ENCODE peak calls at places on chromosomes 2 and 18, in six cellular contexts. One of them, this sample, is unnamed.

GRCh38 chr18:80245781-80246655 is 1.3 kb downstream of the PARD6G start:
- DNase-seq in body of pancreas: no peak
- DNase-seq in left ventricle myocardium inferior: no peak
- DNase-seq in uterus: peak; percentile 35
- DNase-seq in mucosa of descending colon: no peak
- DNase-seq in cardiac muscle cell: no peak
- DNase-seq in this sample: peak; percentile 8

GRCh38 chr18:13564579-13564978 is 161.8 kb downstream of the FAM210A start:
- DNase-seq in left ventricle myocardium inferior: peak; percentile 70
- DNase-seq in mucosa of descending colon: no peak
- DNase-seq in uterus: no peak
- DNase-seq in cardiac muscle cell: no peak
- DNase-seq in body of pancreas: no peak
- DNase-seq in this sample: no peak

GRCh38 chr2:227206406-227206805 is 42.0 kb downstream of the COL4A3 start:
- DNase-seq in left ventricle myocardium inferior: no peak
- DNase-seq in uterus: no peak
- DNase-seq in mucosa of descending colon: no peak
- DNase-seq in body of pancreas: no peak
- DNase-seq in cardiac muscle cell: no peak
- DNase-seq in this sample: no peak

GRCh38 chr2:171652411-171652775 is 34.9 kb upstream of the DYNC1I2 start:
- DNase-seq in left ventricle myocardium inferior: no peak
- DNase-seq in body of pancreas: no peak
- DNase-seq in mucosa of descending colon: no peak
- DNase-seq in cardiac muscle cell: no peak
- DNase-seq in uterus: no peak
- DNase-seq in this sample: no peak

GRCh38 chr2:160062283-160063005 is at the start of gene PLA2R1:
- DNase-seq in body of pancreas: peak; percentile 40
- DNase-seq in cardiac muscle cell: peak; percentile 59
- DNase-seq in left ventricle myocardium inferior: peak; percentile 52
- DNase-seq in uterus: peak; percentile 74
- DNase-seq in mucosa of descending colon: peak; percentile 73
- DNase-seq in this sample: peak; percentile 76

GRCh38 chr2:10003206-10004125 is 39.9 kb upstream of the KLF11 start:
- DNase-seq in body of pancreas: no peak
- DNase-seq in uterus: no peak
- DNase-seq in left ventricle myocardium inferior: no peak
- DNase-seq in cardiac muscle cell: no peak
- DNase-seq in mucosa of descending colon: peak; percentile 11
- DNase-seq in this sample: no peak

GRCh38 chr2:150472122-150472899 is 15.2 kb downstream of the RND3 start:
- DNase-seq in uterus: peak; percentile 35
- DNase-seq in body of pancreas: peak; percentile 33
- DNase-seq in left ventricle myocardium inferior: peak; percentile 51
- DNase-seq in mucosa of descending colon: peak; percentile 71
- DNase-seq in cardiac muscle cell: peak; percentile 70
- DNase-seq in this sample: peak; percentile 97

GRCh38 chr2:103365071-103365470 is 603.2 kb downstream of the TMEM182 start:
- DNase-seq in mucosa of descending colon: no peak
- DNase-seq in body of pancreas: no peak
- DNase-seq in cardiac muscle cell: no peak
- DNase-seq in left ventricle myocardium inferior: no peak
- DNase-seq in uterus: no peak
- DNase-seq in this sample: no peak

GRCh38 chr2:148338544-148338943 is 306.0 kb upstream of the EPC2 start:
- DNase-seq in left ventricle myocardium inferior: no peak
- DNase-seq in mucosa of descending colon: no peak
- DNase-seq in uterus: no peak
- DNase-seq in cardiac muscle cell: peak; percentile 47
- DNase-seq in body of pancreas: no peak
- DNase-seq in this sample: no peak

GRCh38 chr18:27583021-27583420 is 397.9 kb upstream of the CHST9 start:
- DNase-seq in mucosa of descending colon: no peak
- DNase-seq in left ventricle myocardium inferior: no peak
- DNase-seq in body of pancreas: no peak
- DNase-seq in uterus: no peak
- DNase-seq in cardiac muscle cell: peak; percentile 76
- DNase-seq in this sample: no peak

GRCh38 chr18:1663879-1664705 is 759.4 kb downstream of the ADCYAP1 start:
- DNase-seq in left ventricle myocardium inferior: peak; percentile 43
- DNase-seq in body of pancreas: peak; percentile 65
- DNase-seq in cardiac muscle cell: peak; percentile 45
- DNase-seq in uterus: peak; percentile 13
- DNase-seq in mucosa of descending colon: peak; percentile 43
- DNase-seq in this sample: peak; percentile 11

GRCh38 chr2:173079968-173080860 is 4.6 kb downstream of the MAP3K20 start:
- DNase-seq in mucosa of descending colon: no peak
- DNase-seq in body of pancreas: no peak
- DNase-seq in left ventricle myocardium inferior: no peak
- DNase-seq in uterus: no peak
- DNase-seq in cardiac muscle cell: peak; percentile 74
- DNase-seq in this sample: peak; percentile 14

DNA sequence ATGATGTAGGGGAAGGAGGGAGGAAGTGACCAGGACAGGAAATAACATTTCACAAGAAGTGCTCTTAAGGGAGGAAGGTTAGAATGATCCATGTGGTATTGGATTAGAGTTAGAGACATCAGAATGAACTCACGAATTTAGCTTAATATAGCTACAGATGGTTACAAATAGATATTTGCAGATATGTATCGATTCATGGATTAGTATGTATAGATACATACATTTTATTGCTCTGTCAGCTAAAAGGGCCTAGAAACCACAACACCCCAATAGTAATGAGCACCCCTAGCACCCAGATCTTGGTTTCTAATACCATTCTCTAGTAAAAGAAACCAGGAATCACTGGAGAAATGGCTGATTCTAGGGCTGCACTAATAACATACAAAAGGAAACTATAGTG is 59.6 kb upstream of the LTBP1 start:
- DNase-seq in mucosa of descending colon: no peak
- DNase-seq in cardiac muscle cell: no peak
- DNase-seq in uterus: no peak
- DNase-seq in body of pancreas: no peak
- DNase-seq in left ventricle myocardium inferior: no peak
- DNase-seq in this sample: no peak
- H3K9me3 ChIP-seq in mucosa of descending colon: peaks cover 4% of the 10 kb centered on the region
- H3K9me3 ChIP-seq in cardiac muscle cell: no peaks in the 10 kb centered on the region
- H3K9me3 ChIP-seq in uterus: no peaks in the 10 kb centered on the region
- H3K9me3 ChIP-seq in body of pancreas: no peaks in the 10 kb centered on the region
- H3K9me3 ChIP-seq in left ventricle myocardium inferior: peaks cover 31% of the 10 kb centered on the region
- H3K9me3 ChIP-seq in this sample: no peaks in the 10 kb centered on the region

GRCh38 chr2:237536617-237537016 is 29.8 kb upstream of the PRLH start:
- DNase-seq in body of pancreas: no peak
- DNase-seq in cardiac muscle cell: no peak
- DNase-seq in left ventricle myocardium inferior: no peak
- DNase-seq in uterus: no peak
- DNase-seq in mucosa of descending colon: no peak
- DNase-seq in this sample: no peak
- H3K9me3 ChIP-seq in body of pancreas: no peaks in the 10 kb centered on the region
- H3K9me3 ChIP-seq in cardiac muscle cell: no peaks in the 10 kb centered on the region
- H3K9me3 ChIP-seq in left ventricle myocardium inferior: no peaks in the 10 kb centered on the region
- H3K9me3 ChIP-seq in uterus: no peaks in the 10 kb centered on the region
- H3K9me3 ChIP-seq in mucosa of descending colon: no peaks in the 10 kb centered on the region
- H3K9me3 ChIP-seq in this sample: no peaks in the 10 kb centered on the region

GRCh38 chr18:78849458-78849857 is 130.2 kb upstream of the SALL3 start:
- DNase-seq in left ventricle myocardium inferior: no peak
- DNase-seq in uterus: no peak
- DNase-seq in cardiac muscle cell: no peak
- DNase-seq in body of pancreas: no peak
- DNase-seq in mucosa of descending colon: no peak
- DNase-seq in this sample: no peak
- H3K9me3 ChIP-seq in left ventricle myocardium inferior: peaks cover 31% of the 10 kb centered on the region
- H3K9me3 ChIP-seq in uterus: no peaks in the 10 kb centered on the region
- H3K9me3 ChIP-seq in cardiac muscle cell: peaks cover 3% of the 10 kb centered on the region
- H3K9me3 ChIP-seq in body of pancreas: no peaks in the 10 kb centered on the region
- H3K9me3 ChIP-seq in mucosa of descending colon: peaks cover 5% of the 10 kb centered on the region
- H3K9me3 ChIP-seq in this sample: no peaks in the 10 kb centered on the region

DNA sequence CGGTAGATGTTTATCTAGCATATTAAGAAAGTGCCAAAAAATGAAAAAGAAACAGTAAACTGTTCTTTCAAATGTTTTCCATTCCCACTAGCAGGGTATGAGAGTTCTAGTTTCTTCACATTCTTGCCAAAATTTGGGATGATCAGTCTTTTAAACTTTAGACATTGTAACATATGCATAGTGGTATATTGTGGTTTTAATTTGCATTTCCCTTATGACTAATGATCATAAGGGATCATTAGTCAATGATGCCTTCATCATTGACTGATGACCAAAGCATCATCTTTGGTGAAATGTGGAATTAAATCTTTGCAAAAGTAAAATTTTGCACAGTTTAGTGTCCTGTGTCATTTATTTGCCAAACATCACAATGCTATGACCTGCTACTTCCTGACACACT is 59.0 kb upstream of the SLC1A4 start:
- DNase-seq in left ventricle myocardium inferior: no peak
- DNase-seq in body of pancreas: no peak
- DNase-seq in uterus: no peak
- DNase-seq in mucosa of descending colon: no peak
- DNase-seq in cardiac muscle cell: no peak
- DNase-seq in this sample: no peak
- H3K9me3 ChIP-seq in left ventricle myocardium inferior: peaks cover 5% of the 10 kb centered on the region
- H3K9me3 ChIP-seq in body of pancreas: no peaks in the 10 kb centered on the region
- H3K9me3 ChIP-seq in uterus: no peaks in the 10 kb centered on the region
- H3K9me3 ChIP-seq in mucosa of descending colon: no peaks in the 10 kb centered on the region
- H3K9me3 ChIP-seq in cardiac muscle cell: no peaks in the 10 kb centered on the region
- H3K9me3 ChIP-seq in this sample: no peaks in the 10 kb centered on the region

GRCh38 chr2:4151521-4151920 is 448.1 kb downstream of the DCDC2C start:
- DNase-seq in left ventricle myocardium inferior: no peak
- DNase-seq in uterus: no peak
- DNase-seq in cardiac muscle cell: no peak
- DNase-seq in mucosa of descending colon: no peak
- DNase-seq in body of pancreas: no peak
- DNase-seq in this sample: no peak

GRCh38 chr2:4152051-4152450 is 448.7 kb downstream of the DCDC2C start:
- DNase-seq in uterus: no peak
- DNase-seq in cardiac muscle cell: no peak
- DNase-seq in body of pancreas: no peak
- DNase-seq in left ventricle myocardium inferior: no peak
- DNase-seq in mucosa of descending colon: no peak
- DNase-seq in this sample: no peak
- H3K9me3 ChIP-seq in uterus: no peaks in the 10 kb centered on the region
- H3K9me3 ChIP-seq in cardiac muscle cell: no peaks in the 10 kb centered on the region
- H3K9me3 ChIP-seq in body of pancreas: no peaks in the 10 kb centered on the region
- H3K9me3 ChIP-seq in left ventricle myocardium inferior: peaks cover 18% of the 10 kb centered on the region
- H3K9me3 ChIP-seq in mucosa of descending colon: peaks cover 58% of the 10 kb centered on the region
- H3K9me3 ChIP-seq in this sample: peaks cover 2% of the 10 kb centered on the region

GRCh38 chr18:14961991-14962390 is 214.0 kb downstream of the ANKRD30B start:
- DNase-seq in mucosa of descending colon: no peak
- DNase-seq in left ventricle myocardium inferior: no peak
- DNase-seq in cardiac muscle cell: no peak
- DNase-seq in body of pancreas: no peak
- DNase-seq in uterus: no peak
- DNase-seq in this sample: no peak
- H3K9me3 ChIP-seq in mucosa of descending colon: no peaks in the 10 kb centered on the region
- H3K9me3 ChIP-seq in left ventricle myocardium inferior: no peaks in the 10 kb centered on the region
- H3K9me3 ChIP-seq in cardiac muscle cell: no peaks in the 10 kb centered on the region
- H3K9me3 ChIP-seq in body of pancreas: no peaks in the 10 kb centered on the region
- H3K9me3 ChIP-seq in uterus: no peaks in the 10 kb centered on the region
- H3K9me3 ChIP-seq in this sample: no peaks in the 10 kb centered on the region

GRCh38 chr18:14933049-14933851 is 185.3 kb downstream of the ANKRD30B start:
- DNase-seq in uterus: no peak
- DNase-seq in left ventricle myocardium inferior: no peak
- DNase-seq in body of pancreas: no peak
- DNase-seq in mucosa of descending colon: no peak
- DNase-seq in cardiac muscle cell: no peak
- DNase-seq in this sample: peak; percentile 89
- H3K9me3 ChIP-seq in uterus: no peaks in the 10 kb centered on the region
- H3K9me3 ChIP-seq in left ventricle myocardium inferior: no peaks in the 10 kb centered on the region
- H3K9me3 ChIP-seq in body of pancreas: no peaks in the 10 kb centered on the region
- H3K9me3 ChIP-seq in mucosa of descending colon: no peaks in the 10 kb centered on the region
- H3K9me3 ChIP-seq in cardiac muscle cell: no peaks in the 10 kb centered on the region
- H3K9me3 ChIP-seq in this sample: no peaks in the 10 kb centered on the region

DNA sequence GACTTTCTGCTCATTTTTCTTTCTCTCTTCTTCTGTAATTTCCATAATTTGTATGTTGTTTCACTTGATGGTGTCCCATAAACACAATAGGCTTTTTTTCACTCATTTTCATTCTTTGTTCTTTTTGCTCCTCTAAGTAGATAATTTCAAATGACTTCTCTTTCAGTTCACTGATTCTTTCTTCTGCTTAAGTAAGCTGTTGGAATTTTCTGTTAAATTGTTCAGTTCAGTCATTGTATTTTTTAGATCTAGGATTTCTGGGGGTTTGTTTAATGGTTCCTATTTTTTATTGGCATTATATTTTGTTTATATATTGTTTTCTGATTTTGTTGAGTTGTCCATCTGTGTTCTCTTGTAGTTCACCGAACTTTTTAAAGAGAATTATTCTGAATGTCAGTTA is 19.5 kb downstream of the SP140L start:
- DNase-seq in uterus: no peak
- DNase-seq in body of pancreas: no peak
- DNase-seq in cardiac muscle cell: no peak
- DNase-seq in left ventricle myocardium inferior: no peak
- DNase-seq in mucosa of descending colon: no peak
- DNase-seq in this sample: no peak
- H3K9me3 ChIP-seq in uterus: no peaks in the 10 kb centered on the region
- H3K9me3 ChIP-seq in body of pancreas: no peaks in the 10 kb centered on the region
- H3K9me3 ChIP-seq in cardiac muscle cell: no peaks in the 10 kb centered on the region
- H3K9me3 ChIP-seq in left ventricle myocardium inferior: peaks cover 54% of the 10 kb centered on the region
- H3K9me3 ChIP-seq in mucosa of descending colon: peaks cover 2% of the 10 kb centered on the region
- H3K9me3 ChIP-seq in this sample: no peaks in the 10 kb centered on the region

This sample was measured in small intestine.